ENCODE peak calls at places on chromosomes 12 and 14, in five cellular contexts. One of them, this sample, is unnamed.

GRCh38 chr12:119180380-119181040 is 1.8 kb downstream of the HSPB8 start:
- DNase-seq in fibroblast of lung: peak
- DNase-seq in astrocyte of the spinal cord: peak
- DNase-seq in MM.1S: no peak
- DNase-seq in lower leg skin: peak
- DNase-seq in this sample: no peak

GRCh38 chr14:32480337-32480736 is 151.2 kb downstream of the AKAP6 start:
- DNase-seq in astrocyte of the spinal cord: peak
- DNase-seq in fibroblast of lung: peak
- DNase-seq in lower leg skin: no peak
- DNase-seq in MM.1S: no peak
- DNase-seq in this sample: no peak

GRCh38 chr14:104443391-104444158 is 136.0 kb upstream of the C14orf180 start:
- DNase-seq in astrocyte of the spinal cord: no peak
- DNase-seq in lower leg skin: peak
- DNase-seq in MM.1S: no peak
- DNase-seq in fibroblast of lung: no peak
- DNase-seq in this sample: no peak

GRCh38 chr14:100109594-100109955 is 44.4 kb downstream of the EVL start:
- DNase-seq in MM.1S: no peak
- DNase-seq in lower leg skin: no peak
- DNase-seq in astrocyte of the spinal cord: no peak
- DNase-seq in fibroblast of lung: no peak
- DNase-seq in this sample: no peak

GRCh38 chr12:47079894-47080724 is at the start of gene AMIGO2:
- DNase-seq in astrocyte of the spinal cord: peak
- DNase-seq in MM.1S: no peak
- DNase-seq in fibroblast of lung: peak
- DNase-seq in lower leg skin: peak
- DNase-seq in this sample: peak

GRCh38 chr14:35248476-35248788 is 43.8 kb upstream of the PSMA6 start:
- DNase-seq in fibroblast of lung: no peak
- DNase-seq in lower leg skin: no peak
- DNase-seq in MM.1S: peak
- DNase-seq in astrocyte of the spinal cord: no peak
- DNase-seq in this sample: no peak

GRCh38 chr12:99722690-99723486 is 75.3 kb downstream of the GARIN6 start:
- DNase-seq in astrocyte of the spinal cord: no peak
- DNase-seq in fibroblast of lung: no peak
- DNase-seq in lower leg skin: no peak
- DNase-seq in MM.1S: no peak
- DNase-seq in this sample: no peak

GRCh38 chr12:122318607-122319311 is 52.5 kb upstream of the VPS33A start:
- DNase-seq in astrocyte of the spinal cord: peak
- DNase-seq in fibroblast of lung: peak
- DNase-seq in lower leg skin: peak
- DNase-seq in MM.1S: no peak
- DNase-seq in this sample: no peak

GRCh38 chr12:32448581-32448980 is 49.2 kb downstream of the FGD4 start:
- DNase-seq in MM.1S: no peak
- DNase-seq in astrocyte of the spinal cord: no peak
- DNase-seq in lower leg skin: no peak
- DNase-seq in fibroblast of lung: no peak
- DNase-seq in this sample: no peak
- TF ChIP-seq CTCF in MM.1S: no peak
- TF ChIP-seq CTCF in astrocyte of the spinal cord: no peak
- TF ChIP-seq CTCF in lower leg skin: no peak
- TF ChIP-seq CTCF in fibroblast of lung: no peak
- TF ChIP-seq CTCF in this sample: no peak

GRCh38 chr14:80356413-80356812 is 145.1 kb upstream of the DIO2 start:
- DNase-seq in astrocyte of the spinal cord: peak
- DNase-seq in fibroblast of lung: peak
- DNase-seq in MM.1S: no peak
- DNase-seq in lower leg skin: no peak
- DNase-seq in this sample: no peak
- TF ChIP-seq CTCF in astrocyte of the spinal cord: peak
- TF ChIP-seq CTCF in fibroblast of lung: peak
- TF ChIP-seq CTCF in MM.1S: no peak
- TF ChIP-seq CTCF in lower leg skin: no peak
- TF ChIP-seq CTCF in this sample: no peak

GRCh38 chr12:39145175-39145999 is 240.0 kb upstream of the CPNE8 start:
- DNase-seq in lower leg skin: no peak
- DNase-seq in astrocyte of the spinal cord: peak
- DNase-seq in MM.1S: no peak
- DNase-seq in fibroblast of lung: no peak
- DNase-seq in this sample: peak
- TF ChIP-seq CTCF in lower leg skin: no peak
- TF ChIP-seq CTCF in astrocyte of the spinal cord: peak
- TF ChIP-seq CTCF in MM.1S: peak
- TF ChIP-seq CTCF in fibroblast of lung: no peak
- TF ChIP-seq CTCF in this sample: peak

DNA sequence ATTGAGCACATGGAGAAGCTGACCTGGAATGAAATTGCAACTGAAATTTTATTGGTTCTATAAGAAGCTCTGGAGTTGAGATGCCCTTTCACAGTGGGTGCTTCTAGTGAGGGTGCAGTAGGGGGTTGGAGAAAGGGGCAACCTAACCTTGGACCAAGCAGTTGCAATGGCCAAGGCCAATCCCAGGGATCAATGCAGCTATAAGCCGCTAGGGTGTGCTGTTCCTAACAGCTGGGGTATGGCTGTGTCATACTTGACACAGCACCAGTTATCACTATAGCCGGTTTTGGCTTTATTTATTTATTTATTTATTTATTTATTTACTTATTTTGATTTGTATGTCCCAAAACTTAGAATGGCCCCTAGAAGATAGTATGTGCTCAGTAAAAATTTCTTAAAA is 505.9 kb downstream of the FLRT2 start:
- DNase-seq in fibroblast of lung: peak
- DNase-seq in astrocyte of the spinal cord: no peak
- DNase-seq in MM.1S: peak
- DNase-seq in lower leg skin: no peak
- DNase-seq in this sample: peak
- TF ChIP-seq CTCF in fibroblast of lung: no peak
- TF ChIP-seq CTCF in astrocyte of the spinal cord: peak
- TF ChIP-seq CTCF in MM.1S: peak
- TF ChIP-seq CTCF in lower leg skin: no peak
- TF ChIP-seq CTCF in this sample: peak

GRCh38 chr12:76241371-76241770 is 106.8 kb downstream of the BBS10 start:
- DNase-seq in astrocyte of the spinal cord: no peak
- DNase-seq in fibroblast of lung: no peak
- DNase-seq in lower leg skin: no peak
- DNase-seq in MM.1S: no peak
- DNase-seq in this sample: no peak
- TF ChIP-seq CTCF in astrocyte of the spinal cord: no peak
- TF ChIP-seq CTCF in fibroblast of lung: no peak
- TF ChIP-seq CTCF in lower leg skin: no peak
- TF ChIP-seq CTCF in MM.1S: no peak
- TF ChIP-seq CTCF in this sample: no peak

DNA sequence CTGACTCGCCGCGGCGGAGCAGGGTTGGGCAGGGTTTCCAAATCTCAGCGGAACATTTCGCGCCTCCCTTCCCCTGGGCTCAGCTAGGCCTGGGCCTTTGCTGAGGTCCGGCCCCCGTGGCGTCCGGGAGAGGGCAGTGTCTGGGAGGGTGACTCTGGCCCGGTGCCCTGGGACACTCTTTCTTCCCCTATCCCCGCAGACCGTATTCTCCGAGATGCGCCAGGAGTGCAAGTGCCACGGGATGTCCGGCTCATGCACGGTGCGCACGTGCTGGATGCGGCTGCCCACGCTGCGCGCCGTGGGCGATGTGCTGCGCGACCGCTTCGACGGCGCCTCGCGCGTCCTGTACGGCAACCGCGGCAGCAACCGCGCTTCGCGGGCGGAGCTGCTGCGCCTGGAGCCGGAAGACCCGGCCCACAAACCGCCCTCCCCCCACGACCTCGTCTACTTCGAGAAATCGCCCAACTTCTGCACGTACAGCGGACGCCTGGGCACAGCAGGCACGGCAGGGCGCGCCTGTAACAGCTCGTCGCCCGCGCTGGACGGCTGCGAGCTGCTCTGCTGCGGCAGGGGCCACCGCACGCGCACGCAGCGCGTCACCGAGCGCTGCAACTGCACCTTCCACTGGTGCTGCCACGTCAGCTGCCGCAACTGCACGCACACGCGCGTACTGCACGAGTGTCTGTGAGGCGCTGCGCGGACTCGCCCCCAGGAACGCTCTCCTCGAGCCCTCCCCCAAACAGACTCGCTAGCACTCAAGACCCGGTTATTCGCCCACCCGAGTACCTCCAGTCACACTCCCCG is 3.0 kb downstream of the WNT1 start:
- DNase-seq in lower leg skin: no peak
- DNase-seq in astrocyte of the spinal cord: no peak
- DNase-seq in MM.1S: no peak
- DNase-seq in fibroblast of lung: no peak
- DNase-seq in this sample: peak
- TF ChIP-seq CTCF in lower leg skin: no peak
- TF ChIP-seq CTCF in astrocyte of the spinal cord: no peak
- TF ChIP-seq CTCF in MM.1S: peak
- TF ChIP-seq CTCF in fibroblast of lung: no peak
- TF ChIP-seq CTCF in this sample: peak

GRCh38 chr12:254039-254438 is 8.6 kb downstream of the SLC6A13 start:
- DNase-seq in astrocyte of the spinal cord: no peak
- DNase-seq in MM.1S: no peak
- DNase-seq in lower leg skin: no peak
- DNase-seq in fibroblast of lung: no peak
- DNase-seq in this sample: no peak
- TF ChIP-seq CTCF in astrocyte of the spinal cord: no peak
- TF ChIP-seq CTCF in MM.1S: no peak
- TF ChIP-seq CTCF in lower leg skin: no peak
- TF ChIP-seq CTCF in fibroblast of lung: no peak
- TF ChIP-seq CTCF in this sample: no peak

DNA sequence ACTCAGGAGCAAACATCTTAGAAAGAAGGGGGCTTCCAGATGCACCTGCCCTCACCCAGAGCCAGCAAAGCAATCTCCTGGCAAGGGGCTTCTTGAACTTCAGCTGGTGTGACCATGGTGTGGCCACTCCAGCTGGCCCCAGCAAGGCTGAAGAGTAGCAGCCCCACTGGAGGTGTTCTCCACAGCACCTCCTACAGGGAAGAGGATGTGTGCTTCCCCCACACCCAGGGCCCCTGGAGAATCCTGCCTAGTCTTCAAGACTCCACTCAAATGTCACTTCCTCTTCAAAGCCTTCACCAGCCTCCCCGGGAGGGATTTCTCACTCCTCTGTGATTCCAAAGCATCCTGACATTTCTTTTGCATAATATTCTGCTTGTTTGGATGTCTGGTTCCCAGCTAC is 8.5 kb downstream of the RAB15 start:
- DNase-seq in fibroblast of lung: no peak
- DNase-seq in MM.1S: no peak
- DNase-seq in lower leg skin: no peak
- DNase-seq in astrocyte of the spinal cord: no peak
- DNase-seq in this sample: no peak
- TF ChIP-seq CTCF in fibroblast of lung: no peak
- TF ChIP-seq CTCF in MM.1S: no peak
- TF ChIP-seq CTCF in lower leg skin: no peak
- TF ChIP-seq CTCF in astrocyte of the spinal cord: no peak
- TF ChIP-seq CTCF in this sample: no peak

This sample was measured in GM13976.